ENCODE peak calls at places on chromosomes 12 and 14, in seven cellular contexts. Y is Caki2, J is adipocyte, T is Kasumi-1, N is ACHN, C is astrocyte of the cerebellum, A is AG09319. V is an unnamed sample.

GRCh38 chr12:132194556-132194955 is 50.3 kb downstream of the NOC4L start:
- DNase-seq in T (no peak), C (no peak), A (no peak), J (no peak), Y (no peak), N (no peak), V (no peak)

GRCh38 chr14:65356327-65356836 is 56.1 kb upstream of the FUT8 start:
- DNase-seq in Y (peak), T (no peak), N (peak), J (peak), A (no peak), C (peak), V (peak)

GRCh38 chr14:87005336-87005735 is 987.6 kb downstream of the GALC start:
- DNase-seq in A (no peak), J (peak), Y (no peak), N (no peak), C (no peak), T (no peak), V (no peak)

GRCh38 chr14:72892103-72892878 is 1.6 kb downstream of the DPF3 start:
- DNase-seq in T (no peak), J (peak), C (no peak), A (no peak), Y (no peak), N (peak), V (no peak)

GRCh38 chr14:71050227-71050823 is 143.1 kb downstream of the PCNX1 start:
- DNase-seq in T (peak), Y (no peak), A (no peak), C (no peak), J (peak), N (peak), V (no peak)

GRCh38 chr12:89697256-89697655 is 11.4 kb downstream of the ATP2B1 start:
- DNase-seq in A (no peak), Y (no peak), C (no peak), N (no peak), J (no peak), T (peak), V (no peak)

GRCh38 chr12:70660620-70661219 is 23.5 kb upstream of the PTPRB start:
- DNase-seq in C (no peak), Y (peak), T (no peak), N (peak), J (no peak), A (peak), V (peak)

GRCh38 chr14:58864751-58865519 is 227.2 kb downstream of the DACT1 start:
- DNase-seq in C (peak), T (no peak), J (peak), A (peak), Y (no peak), N (no peak), V (peak)

GRCh38 chr12:104505095-104505819 is 48.5 kb downstream of the CHST11 start:
- DNase-seq in T (no peak), J (no peak), C (no peak), N (no peak), A (no peak), Y (no peak), V (no peak)

GRCh38 chr14:104929268-104930230 is 4.9 kb downstream of the PLD4 start:
- DNase-seq in J (no peak), N (no peak), T (no peak), C (no peak), A (no peak), Y (no peak), V (no peak)

GRCh38 chr14:34711169-34711568 is 3.2 kb downstream of the CFL2 start:
- DNase-seq in J (peak), C (peak), A (peak), Y (no peak), N (no peak), T (no peak), V (peak)

GRCh38 chr12:3238196-3238595 is 161.0 kb downstream of the TSPAN9 start:
- DNase-seq in N (no peak), Y (no peak), A (no peak), C (no peak), J (no peak), T (no peak), V (no peak)

GRCh38 chr14:97301931-97302559 is 504.9 kb downstream of the VRK1 start:
- DNase-seq in J (no peak), Y (no peak), T (no peak), C (no peak), A (no peak), N (no peak), V (no peak)

GRCh38 chr12:1591029-1591428 is 3.4 kb downstream of the FBXL14 start:
- DNase-seq in N (peak), A (no peak), Y (no peak), C (no peak), T (no peak), J (peak), V (no peak)

GRCh38 chr12:57852620-57853509 is 6.3 kb upstream of the CTDSP2 start:
- DNase-seq in T (no peak), Y (no peak), C (no peak), N (no peak), A (no peak), J (no peak), V (no peak)

GRCh38 chr14:83120187-83120586 is 1586.5 kb upstream of the SEL1L start:
- DNase-seq in Y (no peak), T (no peak), J (no peak), A (no peak), C (no peak), N (no peak), V (no peak)

GRCh38 chr12:104748790-104749189 is 209.3 kb downstream of the SLC41A2 start:
- DNase-seq in T (no peak), N (no peak), A (no peak), J (peak), C (no peak), Y (no peak), V (no peak)

GRCh38 chr14:99037777-99038176 is 234.2 kb downstream of the BCL11B start:
- DNase-seq in Y (no peak), T (peak), N (peak), A (no peak), C (no peak), J (no peak), V (no peak)

GRCh38 chr14:99141236-99141635 is 130.8 kb downstream of the BCL11B start:
- DNase-seq in Y (no peak), J (no peak), C (no peak), N (no peak), T (no peak), A (no peak), V (no peak)

GRCh38 chr12:75589801-75590200 is 78.4 kb upstream of the KRR1 start:
- DNase-seq in J (no peak), C (no peak), A (no peak), T (no peak), N (no peak), Y (no peak), V (no peak)

GRCh38 chr12:52828156-52829090 is 5.7 kb downstream of the KRT79 start:
- DNase-seq in J (peak), C (no peak), Y (no peak), A (no peak), T (no peak), N (peak), V (no peak)